ENCODE peak calls at places on chromosomes 5 and 9, in five cellular contexts. G is HL-60, I is transverse colon, L is choroid plexus epithelial cell, U is heart left ventricle. J is an unnamed sample.

GRCh38 chr5:1971944-1972343 is 89.2 kb upstream of the IRX4 start:
- DNase-seq in U (no peak), I (no peak), G (no peak), L (no peak), J (no peak)

GRCh38 chr5:51625224-51625968 is 242.1 kb downstream of the ISL1 start:
- DNase-seq in G (no peak), I (no peak), L (no peak), U (no peak), J (no peak)

GRCh38 chr5:115460476-115460875 is 84.1 kb downstream of the FEM1C start:
- DNase-seq in L (peak; percentile 63), G (no peak), I (no peak), U (peak; percentile 91), J (peak; percentile 1)

GRCh38 chr5:78706825-78707224 is 58.3 kb upstream of the LHFPL2 start:
- DNase-seq in L (peak; percentile 61), G (no peak), I (no peak), U (no peak), J (no peak)

GRCh38 chr9:118276784-118277183 is 572.6 kb downstream of the TLR4 start:
- DNase-seq in I (no peak), U (no peak), L (no peak), G (no peak), J (no peak)

GRCh38 chr5:172640822-172641358 is at the start of gene NEURL1B:
- DNase-seq in I (peak; percentile 87), G (peak; percentile 10), L (peak; percentile 35), U (peak; percentile 81), J (peak; percentile 19)

GRCh38 chr9:130117816-130118632 is 54.2 kb upstream of the NCS1 start:
- DNase-seq in U (peak; percentile 39), L (peak; percentile 26), G (no peak), I (no peak), J (no peak)

GRCh38 chr5:173180331-173180730 is 36.0 kb downstream of the BNIP1 start:
- DNase-seq in U (no peak), G (no peak), L (peak; percentile 70), I (no peak), J (no peak)

GRCh38 chr9:40925149-40925548 is 203.3 kb downstream of the FOXD4L6 start:
- DNase-seq in U (no peak), L (no peak), G (no peak), I (no peak), J (no peak)

GRCh38 chr5:148452499-148453193 is 68.9 kb downstream of the FBXO38 start:
- DNase-seq in U (peak; percentile 56), G (no peak), I (no peak), L (no peak), J (no peak)

GRCh38 chr9:82223442-82223841 is 234.9 kb downstream of the SPATA31D1 start:
- DNase-seq in I (no peak), L (peak; percentile 45), G (no peak), U (no peak), J (no peak)

GRCh38 chr9:115157245-115157674 is 39.3 kb upstream of the TNC start:
- DNase-seq in U (no peak), L (peak; percentile 83), G (no peak), I (no peak), J (no peak)

GRCh38 chr9:129176786-129177442 is 1.1 kb downstream of the IER5L start:
- DNase-seq in G (peak; percentile 30), I (no peak), L (peak; percentile 80), U (peak; percentile 48), J (no peak)

DNA sequence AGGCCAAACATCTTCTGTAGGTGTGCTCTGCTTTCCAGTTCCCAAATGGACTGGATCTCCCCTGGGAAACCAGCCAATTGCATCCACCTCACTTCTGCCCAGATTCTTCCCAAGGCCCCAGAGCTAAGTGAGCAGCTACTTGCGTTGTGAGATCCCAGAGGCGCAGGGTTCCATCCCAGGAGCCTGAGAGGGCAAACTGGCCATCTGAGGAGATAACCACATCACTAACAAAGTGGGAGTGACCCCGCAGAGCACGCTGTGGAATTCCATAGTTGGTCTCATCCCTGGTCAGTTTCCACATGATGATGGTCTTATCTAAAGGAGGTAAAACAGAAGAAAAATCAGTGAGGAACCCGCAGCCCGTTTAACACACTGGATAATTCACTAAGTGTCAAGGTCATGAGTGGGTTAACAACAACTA is 1.7 kb downstream of the RACK1 start:
- DNase-seq in L (no peak), I (no peak), U (no peak), G (no peak), J (no peak)
- H3K4me3 ChIP-seq in L (peak overlapping the region; percentile 98), I (peak overlapping the region; percentile 63), U (peak overlapping the region; percentile 81), G (peak overlapping the region; percentile 65), J (peak overlapping the region; percentile 96)

GRCh38 chr5:19266791-19267190 is 721.2 kb downstream of the CDH18 start:
- DNase-seq in G (no peak), L (no peak), I (no peak), U (no peak), J (no peak)

GRCh38 chr5:19264821-19265220 is 723.2 kb downstream of the CDH18 start:
- DNase-seq in U (no peak), L (no peak), I (no peak), G (no peak), J (no peak)

GRCh38 chr5:19258686-19259085 is 729.3 kb downstream of the CDH18 start:
- DNase-seq in G (no peak), L (no peak), I (no peak), U (no peak), J (peak; percentile 40)

GRCh38 chr5:19256036-19256435 is 732.0 kb downstream of the CDH18 start:
- DNase-seq in L (no peak), G (no peak), I (no peak), U (no peak), J (no peak)

DNA sequence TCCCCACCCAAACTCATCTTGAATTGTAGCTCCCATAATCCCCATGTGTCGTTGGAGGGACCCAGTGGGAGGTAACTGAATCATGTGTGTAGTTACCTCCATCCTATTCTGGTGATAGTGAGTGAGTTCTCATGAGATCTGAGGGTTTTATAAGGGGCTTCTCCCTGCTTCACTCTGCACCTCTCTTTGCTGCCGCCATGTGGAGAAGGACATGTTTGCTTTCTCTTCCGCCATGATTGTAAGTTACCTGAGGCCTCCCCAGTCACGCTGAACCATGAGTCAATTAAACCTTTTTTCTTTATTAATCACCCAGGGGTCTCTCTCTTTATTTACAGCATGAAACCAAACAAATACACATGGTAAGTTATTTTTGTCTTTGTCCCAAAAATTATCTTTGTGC is 726.1 kb downstream of the CDH18 start:
- DNase-seq in G (no peak), I (no peak), U (no peak), L (no peak), J (no peak)
- TF ChIP-seq CTCF in G (no peak), I (no peak), U (no peak), L (no peak), J (no peak)

GRCh38 chr5:14256026-14256690 is 113.0 kb downstream of the TRIO start:
- DNase-seq in U (no peak), I (no peak), L (no peak), G (no peak), J (no peak)

GRCh38 chr5:14256756-14257393 is 113.7 kb downstream of the TRIO start:
- DNase-seq in L (no peak), U (no peak), G (no peak), I (no peak), J (no peak)

GRCh38 chr5:14260637-14261036 is 117.5 kb downstream of the TRIO start:
- DNase-seq in G (no peak), U (no peak), I (no peak), L (no peak), J (no peak)

GRCh38 chr5:14258840-14259239 is 115.7 kb downstream of the TRIO start:
- DNase-seq in I (no peak), G (no peak), U (no peak), L (peak; percentile 59), J (no peak)

DNA sequence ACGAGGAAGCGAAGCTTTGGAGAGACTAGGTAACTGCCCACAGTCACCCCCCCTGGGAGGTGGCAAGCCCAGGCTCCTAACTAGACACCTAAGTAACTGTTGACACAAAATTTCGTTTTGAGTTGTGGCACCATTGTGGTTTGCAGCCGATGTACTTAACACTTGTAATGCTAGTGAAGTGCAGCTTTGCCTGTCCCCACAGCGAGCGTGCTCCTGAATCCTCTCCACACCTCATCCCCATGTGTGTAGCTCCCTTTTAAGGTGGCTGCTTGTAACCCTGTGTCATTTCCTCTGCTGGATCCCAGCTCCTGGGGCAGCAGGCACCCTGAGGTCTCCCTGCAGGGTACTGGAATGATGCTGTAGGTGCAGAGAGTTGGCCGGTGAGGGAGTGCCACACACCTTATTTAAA is 114.9 kb downstream of the TRIO start:
- DNase-seq in L (no peak), G (no peak), I (no peak), U (no peak), J (no peak)
- H3K4me3 ChIP-seq in L (no peak overlapping the region), G (no peak overlapping the region), I (no peak overlapping the region), U (no peak overlapping the region), J (no peak overlapping the region)

DNA sequence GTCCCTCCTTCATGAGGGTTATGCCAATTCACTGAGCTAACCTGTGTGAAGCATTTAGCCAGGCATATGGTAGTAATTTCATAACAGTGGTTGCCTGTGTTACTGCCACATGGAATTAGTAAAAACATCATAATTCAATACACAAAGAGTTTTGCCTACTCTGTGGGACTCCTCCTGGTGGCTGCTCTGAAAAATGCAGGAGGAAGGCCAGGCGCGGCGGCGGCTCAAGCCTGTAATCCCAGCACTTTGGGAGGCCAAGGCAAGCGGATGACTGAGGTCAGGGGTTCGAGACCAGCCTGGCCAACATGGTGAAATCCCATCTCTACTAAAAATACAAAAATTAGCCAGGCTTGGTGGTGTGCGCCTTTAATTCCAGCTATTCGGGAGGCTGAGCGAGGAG is 547.3 kb downstream of the CDK5RAP2 start:
- DNase-seq in U (no peak), L (no peak), I (no peak), G (no peak), J (no peak)
- TF ChIP-seq CTCF in U (no peak), L (no peak), I (no peak), G (no peak), J (peak; percentile 28)

DNA sequence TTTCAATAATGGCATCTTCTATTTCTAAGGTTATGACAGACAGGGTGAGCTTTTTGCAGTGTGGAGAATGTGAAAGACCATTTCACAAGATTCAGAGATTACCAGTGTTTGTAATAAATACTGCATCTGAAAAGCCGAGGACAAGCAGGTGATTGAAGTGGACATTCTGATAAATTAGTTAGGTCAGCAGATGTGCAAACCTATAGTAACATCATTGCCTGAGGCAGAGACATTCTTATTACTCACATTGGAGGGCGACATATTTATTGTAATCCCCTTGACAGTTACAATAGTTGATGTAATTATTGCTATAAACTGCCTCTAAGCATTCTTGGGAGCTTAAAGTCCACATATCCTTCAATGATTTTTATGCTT is 3.3 kb downstream of the RASGRF2 start:
- DNase-seq in I (no peak), G (no peak), L (no peak), U (no peak), J (no peak)
- H3K4me3 ChIP-seq in I (no peak overlapping the region), G (no peak overlapping the region), L (no peak overlapping the region), U (peak overlapping the region; percentile 69), J (no peak overlapping the region)

GRCh38 chr9:132465131-132465635 is 55.2 kb downstream of the CFAP77 start:
- DNase-seq in I (no peak), U (no peak), G (no peak), L (no peak), J (no peak)
- TF ChIP-seq CTCF in I (no peak), U (no peak), G (no peak), L (no peak), J (no peak)

J was measured in LNCaP clone FGC.